ENCODE peak calls at places on chromosomes 6 and 20, in six cellular contexts. U, H, X, R, C and M are unnamed samples.

GRCh38 chr20:31608256-31608980 is 3.3 kb downstream of the ID1 start:
- DNase-seq in R (peak; percentile 82), H (no peak), U (no peak), C (peak; percentile 91), X (peak; percentile 95), M (peak; percentile 74)

GRCh38 chr20:59574308-59574707 is 30.0 kb upstream of the PHACTR3 start:
- DNase-seq in R (no peak), X (no peak), C (no peak), H (no peak), U (no peak), M (no peak)

GRCh38 chr6:45743028-45743615 is 272.5 kb downstream of the CLIC5 start:
- DNase-seq in C (no peak), U (no peak), H (no peak), X (no peak), R (no peak), M (no peak)

GRCh38 chr6:37096025-37096424 is 73.9 kb upstream of the PIM1 start:
- DNase-seq in X (no peak), R (no peak), U (no peak), H (no peak), C (no peak), M (no peak)

GRCh38 chr20:14235355-14235754 is 102.1 kb downstream of the FLRT3 start:
- DNase-seq in H (no peak), U (no peak), R (no peak), X (no peak), C (no peak), M (no peak)

GRCh38 chr6:11650297-11650696 is 112.7 kb downstream of the TMEM170B start:
- DNase-seq in R (no peak), H (peak; percentile 90), C (no peak), U (no peak), X (no peak), M (no peak)

GRCh38 chr20:39800111-39800510 is 838.0 kb downstream of the DHX35 start:
- DNase-seq in U (peak; percentile 26), H (no peak), R (no peak), C (no peak), X (no peak), M (no peak)

GRCh38 chr6:68975064-68975463 is 340.0 kb downstream of the ADGRB3 start:
- DNase-seq in H (no peak), U (no peak), R (peak; percentile 37), C (no peak), X (no peak), M (no peak)

GRCh38 chr6:34508425-34508824 is 42.5 kb downstream of the PACSIN1 start:
- DNase-seq in U (no peak), R (no peak), H (no peak), C (no peak), X (no peak), M (no peak)

GRCh38 chr6:39347906-39348585 is 25.5 kb upstream of the KCNK16 start:
- DNase-seq in C (peak; percentile 24), H (no peak), R (peak; percentile 74), X (peak; percentile 74), U (no peak), M (peak; percentile 29)

GRCh38 chr6:133741375-133741861 is 147.5 kb upstream of the TCF21 start:
- DNase-seq in C (peak; percentile 28), H (no peak), U (no peak), X (peak; percentile 2), R (peak; percentile 17), M (no peak)

GRCh38 chr20:62063601-62063980 is 2.1 kb downstream of the TAF4 start:
- DNase-seq in C (no peak), U (no peak), R (no peak), X (no peak), H (no peak), M (no peak)

GRCh38 chr6:2790588-2790987 is 25.4 kb downstream of the WRNIP1 start:
- DNase-seq in C (no peak), X (peak; percentile 34), R (no peak), H (no peak), U (no peak), M (no peak)

GRCh38 chr6:136761227-136761922 is 30.9 kb downstream of the MAP3K5 start:
- DNase-seq in C (no peak), X (no peak), R (peak; percentile 76), H (no peak), U (no peak), M (peak; percentile 10)

GRCh38 chr20:20367681-20368413 is at the start of gene INSM1:
- DNase-seq in X (no peak), H (no peak), C (no peak), U (no peak), R (no peak), M (no peak)

GRCh38 chr20:51023617-51024155 is 779 bp upstream of the KCNG1 start:
- DNase-seq in C (no peak), X (no peak), R (no peak), H (no peak), U (no peak), M (no peak)

GRCh38 chr20:51022227-51022802 is 592 bp downstream of the KCNG1 start:
- DNase-seq in R (no peak), C (no peak), H (no peak), U (no peak), X (no peak), M (no peak)

GRCh38 chr20:51021067-51022025 is 1.6 kb downstream of the KCNG1 start:
- DNase-seq in U (no peak), H (no peak), X (no peak), C (no peak), R (no peak), M (no peak)

GRCh38 chr20:51024761-51025160 is 1.9 kb upstream of the KCNG1 start:
- DNase-seq in U (no peak), H (no peak), C (no peak), X (no peak), R (no peak), M (no peak)

DNA sequence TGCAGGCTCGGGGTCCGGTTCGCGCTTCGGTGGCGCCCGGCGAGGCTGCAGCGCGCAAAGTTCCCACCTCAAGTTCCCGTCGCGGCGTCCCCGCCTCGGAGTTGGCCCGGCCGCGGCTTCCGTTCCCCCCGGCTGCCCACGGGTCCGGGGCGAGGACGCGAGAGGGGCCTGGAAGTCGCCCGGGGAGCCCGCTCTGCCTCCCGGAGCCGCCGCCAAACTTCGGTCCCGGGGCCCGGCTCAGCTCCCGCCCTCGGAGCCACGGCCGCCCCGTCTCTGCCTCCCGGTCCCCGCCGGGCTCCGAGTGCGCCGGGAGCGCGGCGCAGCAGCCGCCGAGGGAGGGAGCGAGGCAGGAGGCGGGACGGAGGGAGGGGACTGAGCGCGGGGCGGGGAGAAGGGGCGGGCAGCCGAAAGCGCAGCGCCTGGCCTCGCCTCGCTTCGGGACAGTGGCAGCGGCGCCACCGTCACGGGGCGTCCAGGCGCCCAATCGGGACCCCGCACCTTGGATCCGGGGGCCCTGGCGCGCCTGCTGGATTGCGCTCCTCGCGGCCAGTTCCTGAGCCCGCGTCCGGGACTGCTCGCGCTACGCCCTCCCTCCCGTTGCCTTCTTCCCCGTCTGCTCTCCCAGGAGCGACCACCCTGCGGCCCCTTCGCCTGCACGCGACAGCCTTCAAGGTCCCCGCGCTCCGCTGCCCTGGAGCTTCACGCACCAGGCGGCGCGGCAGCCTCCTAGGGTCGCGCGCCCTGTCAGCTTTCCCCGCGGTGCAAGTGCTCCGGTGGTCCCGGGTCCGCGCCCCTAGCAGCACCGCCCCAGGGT is at the start of gene KCNG1:
- DNase-seq in H (peak; percentile 56), X (peak; percentile 93), C (peak; percentile 49), R (peak; percentile 66), U (no peak), M (peak; percentile 59)
- TF ChIP-seq POLR2A in H (no peak), X (peak; percentile 70), C (peak; percentile 94), R (no peak), U (no peak), M (no peak)

DNA sequence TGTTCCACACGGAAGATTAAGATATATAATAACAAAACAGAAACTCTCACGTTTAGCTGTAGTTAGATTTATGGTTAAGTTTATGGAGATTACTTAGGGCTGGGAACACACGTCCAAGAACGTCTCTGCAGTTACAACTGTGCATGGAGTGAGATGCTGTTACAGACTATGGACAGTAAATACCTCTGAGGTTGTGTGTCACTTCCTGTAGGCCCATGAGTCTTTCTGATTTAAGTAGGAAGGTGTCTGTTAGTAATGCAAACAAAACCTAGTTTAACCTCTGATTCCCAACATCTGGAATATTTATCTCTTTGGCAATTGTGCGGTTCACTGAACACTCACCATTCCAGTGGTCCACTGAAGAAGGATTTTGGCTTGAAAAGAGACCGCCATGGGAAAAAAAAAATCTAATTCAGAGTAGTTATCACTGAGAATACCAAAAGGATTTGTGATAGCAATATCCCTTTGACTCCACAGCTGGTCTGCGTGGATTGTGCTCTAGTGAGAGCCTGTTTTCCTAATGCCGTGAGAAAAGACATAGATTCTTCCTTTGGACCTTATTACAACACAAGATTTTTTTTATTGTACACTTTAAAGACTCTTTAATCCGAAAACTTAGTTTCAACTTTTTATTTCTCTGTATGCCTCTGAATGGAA is 478.2 kb upstream of the CITED2 start:
- DNase-seq in H (no peak), C (no peak), X (no peak), R (no peak), U (no peak), M (no peak)
- TF ChIP-seq POLR2A in H (no peak), C (no peak), X (no peak), R (no peak), U (no peak), M (no peak)

DNA sequence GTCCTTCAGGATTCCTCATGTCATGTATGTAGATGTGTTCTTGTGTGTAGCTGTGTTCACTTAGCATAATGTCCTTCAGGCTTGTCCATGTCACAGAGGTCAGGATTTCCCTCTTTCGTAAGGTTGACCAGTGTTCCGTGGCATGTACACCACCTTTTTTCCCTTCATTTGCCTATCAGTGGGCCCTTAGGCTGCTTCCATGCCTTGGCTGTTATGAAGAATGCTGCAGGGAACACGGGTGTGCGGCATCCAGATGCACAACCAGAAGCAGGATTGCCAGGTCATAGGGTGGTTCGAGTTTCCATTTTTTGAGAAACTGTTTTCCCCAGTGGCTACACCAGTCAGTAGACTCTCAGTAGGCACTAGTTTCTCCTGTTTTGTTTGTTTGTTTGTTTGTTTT is 29.2 kb downstream of the SYNDIG1 start:
- DNase-seq in U (no peak), R (no peak), X (no peak), C (no peak), H (no peak), M (no peak)
- TF ChIP-seq POLR2A in U (no peak), R (no peak), X (no peak), C (no peak), H (no peak), M (no peak)

GRCh38 chr20:34708621-34709043 is 4.5 kb downstream of the TP53INP2 start:
- DNase-seq in U (no peak), X (peak; percentile 72), H (no peak), C (no peak), R (peak; percentile 74), M (peak; percentile 58)

GRCh38 chr20:34709044-34709835 is 5.1 kb downstream of the TP53INP2 start:
- DNase-seq in U (peak; percentile 55), H (no peak), X (peak; percentile 86), C (peak; percentile 57), R (peak; percentile 78), M (peak; percentile 89)

GRCh38 chr20:34710861-34711574 is 6.9 kb downstream of the TP53INP2 start:
- DNase-seq in U (no peak), H (no peak), X (no peak), C (no peak), R (no peak), M (peak; percentile 40)

GRCh38 chr20:34710568-34710839 is 6.4 kb downstream of the TP53INP2 start:
- DNase-seq in H (no peak), U (no peak), R (no peak), C (no peak), X (no peak), M (no peak)

GRCh38 chr20:34709836-34710567 is 5.9 kb downstream of the TP53INP2 start:
- DNase-seq in R (no peak), H (no peak), U (no peak), C (peak; percentile 42), X (peak; percentile 84), M (peak; percentile 85)
- TF ChIP-seq POLR2A in R (no peak), H (no peak), U (no peak), C (no peak), X (no peak), M (no peak)

GRCh38 chr20:46210672-46211330 is 92.7 kb downstream of the CD40 start:
- DNase-seq in R (no peak), H (no peak), C (no peak), U (no peak), X (no peak), M (no peak)
- TF ChIP-seq POLR2A in R (no peak), H (no peak), C (no peak), U (no peak), X (no peak), M (no peak)